ENCODE peak calls at places on chromosomes 12 and 14, in four cellular contexts. One of them, this sample, is unnamed.

GRCh38 chr14:69651653-69652052 is 40.3 kb downstream of the SUSD6 start:
- DNase-seq in gastrocnemius medialis: no peak
- DNase-seq in left ventricle myocardium inferior: no peak
- DNase-seq in sigmoid colon: no peak
- DNase-seq in this sample: no peak

GRCh38 chr12:27797301-27798025 is 17.4 kb upstream of the MANSC4 start:
- DNase-seq in left ventricle myocardium inferior: no peak
- DNase-seq in sigmoid colon: no peak
- DNase-seq in gastrocnemius medialis: no peak
- DNase-seq in this sample: no peak

GRCh38 chr12:75564821-75565220 is 53.4 kb upstream of the KRR1 start:
- DNase-seq in sigmoid colon: no peak
- DNase-seq in left ventricle myocardium inferior: no peak
- DNase-seq in gastrocnemius medialis: no peak
- DNase-seq in this sample: no peak

GRCh38 chr14:39267592-39268112 is 33.9 kb downstream of the MIA2 start:
- DNase-seq in left ventricle myocardium inferior: no peak
- DNase-seq in gastrocnemius medialis: no peak
- DNase-seq in sigmoid colon: no peak
- DNase-seq in this sample: no peak

GRCh38 chr14:93005838-93006237 is 82.9 kb downstream of the CHGA start:
- DNase-seq in left ventricle myocardium inferior: no peak
- DNase-seq in gastrocnemius medialis: no peak
- DNase-seq in sigmoid colon: no peak
- DNase-seq in this sample: peak

GRCh38 chr12:124927325-124928094 is 13.1 kb upstream of the UBC start:
- DNase-seq in sigmoid colon: peak
- DNase-seq in left ventricle myocardium inferior: peak
- DNase-seq in gastrocnemius medialis: peak
- DNase-seq in this sample: peak

GRCh38 chr14:104254735-104255400 is 116.5 kb downstream of the KIF26A start:
- DNase-seq in sigmoid colon: no peak
- DNase-seq in gastrocnemius medialis: no peak
- DNase-seq in left ventricle myocardium inferior: no peak
- DNase-seq in this sample: no peak

GRCh38 chr12:66500841-66501240 is 178.0 kb downstream of the GRIP1 start:
- DNase-seq in left ventricle myocardium inferior: no peak
- DNase-seq in sigmoid colon: no peak
- DNase-seq in gastrocnemius medialis: no peak
- DNase-seq in this sample: no peak

GRCh38 chr12:5138845-5139244 is 95.2 kb downstream of the KCNA5 start:
- DNase-seq in sigmoid colon: no peak
- DNase-seq in gastrocnemius medialis: no peak
- DNase-seq in left ventricle myocardium inferior: no peak
- DNase-seq in this sample: no peak

GRCh38 chr12:116761499-116761898 is 23.4 kb downstream of the RNFT2 start:
- DNase-seq in left ventricle myocardium inferior: no peak
- DNase-seq in gastrocnemius medialis: no peak
- DNase-seq in sigmoid colon: peak
- DNase-seq in this sample: no peak

GRCh38 chr14:52078093-52078492 is 9.2 kb upstream of the NID2 start:
- DNase-seq in left ventricle myocardium inferior: no peak
- DNase-seq in gastrocnemius medialis: no peak
- DNase-seq in sigmoid colon: no peak
- DNase-seq in this sample: no peak

GRCh38 chr12:26195250-26195640 is at the start of gene SSPN:
- DNase-seq in gastrocnemius medialis: peak
- DNase-seq in sigmoid colon: peak
- DNase-seq in left ventricle myocardium inferior: peak
- DNase-seq in this sample: peak

GRCh38 chr12:90546511-90546910 is 408.5 kb downstream of the CCER1 start:
- DNase-seq in left ventricle myocardium inferior: no peak
- DNase-seq in gastrocnemius medialis: no peak
- DNase-seq in sigmoid colon: no peak
- DNase-seq in this sample: no peak

GRCh38 chr14:71710001-71710400 is 222.2 kb upstream of the RGS6 start:
- DNase-seq in left ventricle myocardium inferior: no peak
- DNase-seq in gastrocnemius medialis: no peak
- DNase-seq in sigmoid colon: no peak
- DNase-seq in this sample: no peak

GRCh38 chr12:105444809-105445102 is 114.3 kb downstream of the C12orf75 start:
- DNase-seq in gastrocnemius medialis: no peak
- DNase-seq in left ventricle myocardium inferior: no peak
- DNase-seq in sigmoid colon: no peak
- DNase-seq in this sample: no peak

GRCh38 chr12:45726594-45727300 is 2.8 kb upstream of the ARID2 start:
- DNase-seq in sigmoid colon: peak
- DNase-seq in left ventricle myocardium inferior: peak
- DNase-seq in gastrocnemius medialis: peak
- DNase-seq in this sample: peak

GRCh38 chr12:111068281-111068680 is 147.9 kb upstream of the MYL2 start:
- DNase-seq in sigmoid colon: no peak
- DNase-seq in gastrocnemius medialis: no peak
- DNase-seq in left ventricle myocardium inferior: no peak
- DNase-seq in this sample: no peak

GRCh38 chr12:12582895-12583303 is 20.2 kb upstream of the DUSP16 start:
- DNase-seq in sigmoid colon: no peak
- DNase-seq in left ventricle myocardium inferior: no peak
- DNase-seq in gastrocnemius medialis: no peak
- DNase-seq in this sample: no peak

GRCh38 chr12:104279164-104279563 is 24.4 kb upstream of the EID3 start:
- DNase-seq in sigmoid colon: no peak
- DNase-seq in left ventricle myocardium inferior: no peak
- DNase-seq in gastrocnemius medialis: no peak
- DNase-seq in this sample: no peak

GRCh38 chr14:70926187-70926830 is 19.1 kb downstream of the PCNX1 start:
- DNase-seq in sigmoid colon: no peak
- DNase-seq in gastrocnemius medialis: no peak
- DNase-seq in left ventricle myocardium inferior: no peak
- DNase-seq in this sample: no peak

GRCh38 chr14:26204954-26205479 is 392.8 kb downstream of the NOVA1 start:
- DNase-seq in sigmoid colon: peak
- DNase-seq in left ventricle myocardium inferior: peak
- DNase-seq in gastrocnemius medialis: peak
- DNase-seq in this sample: peak

GRCh38 chr12:15580431-15580830 is 208.8 kb downstream of the EPS8 start:
- DNase-seq in left ventricle myocardium inferior: no peak
- DNase-seq in gastrocnemius medialis: no peak
- DNase-seq in sigmoid colon: no peak
- DNase-seq in this sample: no peak
- TF ChIP-seq CTCF in left ventricle myocardium inferior: no peak
- TF ChIP-seq CTCF in gastrocnemius medialis: no peak
- TF ChIP-seq CTCF in sigmoid colon: no peak
- TF ChIP-seq CTCF in this sample: peak

GRCh38 chr14:61768240-61768639 is 6.0 kb downstream of the SNAPC1 start:
- DNase-seq in left ventricle myocardium inferior: no peak
- DNase-seq in sigmoid colon: no peak
- DNase-seq in gastrocnemius medialis: no peak
- DNase-seq in this sample: no peak

GRCh38 chr14:61764342-61765122 is 2.3 kb downstream of the SNAPC1 start:
- DNase-seq in left ventricle myocardium inferior: no peak
- DNase-seq in gastrocnemius medialis: no peak
- DNase-seq in sigmoid colon: no peak
- DNase-seq in this sample: no peak

GRCh38 chr14:61769893-61770292 is 7.7 kb downstream of the SNAPC1 start:
- DNase-seq in gastrocnemius medialis: no peak
- DNase-seq in sigmoid colon: no peak
- DNase-seq in left ventricle myocardium inferior: no peak
- DNase-seq in this sample: no peak

GRCh38 chr14:61765225-61765943 is 3.2 kb downstream of the SNAPC1 start:
- DNase-seq in gastrocnemius medialis: no peak
- DNase-seq in left ventricle myocardium inferior: no peak
- DNase-seq in sigmoid colon: no peak
- DNase-seq in this sample: no peak

GRCh38 chr14:61766136-61766535 is 3.9 kb downstream of the SNAPC1 start:
- DNase-seq in gastrocnemius medialis: no peak
- DNase-seq in sigmoid colon: no peak
- DNase-seq in left ventricle myocardium inferior: no peak
- DNase-seq in this sample: no peak
- H3K4me3 ChIP-seq in gastrocnemius medialis: no peak
- H3K4me3 ChIP-seq in sigmoid colon: no peak
- H3K4me3 ChIP-seq in left ventricle myocardium inferior: peak
- H3K4me3 ChIP-seq in this sample: no peak

DNA sequence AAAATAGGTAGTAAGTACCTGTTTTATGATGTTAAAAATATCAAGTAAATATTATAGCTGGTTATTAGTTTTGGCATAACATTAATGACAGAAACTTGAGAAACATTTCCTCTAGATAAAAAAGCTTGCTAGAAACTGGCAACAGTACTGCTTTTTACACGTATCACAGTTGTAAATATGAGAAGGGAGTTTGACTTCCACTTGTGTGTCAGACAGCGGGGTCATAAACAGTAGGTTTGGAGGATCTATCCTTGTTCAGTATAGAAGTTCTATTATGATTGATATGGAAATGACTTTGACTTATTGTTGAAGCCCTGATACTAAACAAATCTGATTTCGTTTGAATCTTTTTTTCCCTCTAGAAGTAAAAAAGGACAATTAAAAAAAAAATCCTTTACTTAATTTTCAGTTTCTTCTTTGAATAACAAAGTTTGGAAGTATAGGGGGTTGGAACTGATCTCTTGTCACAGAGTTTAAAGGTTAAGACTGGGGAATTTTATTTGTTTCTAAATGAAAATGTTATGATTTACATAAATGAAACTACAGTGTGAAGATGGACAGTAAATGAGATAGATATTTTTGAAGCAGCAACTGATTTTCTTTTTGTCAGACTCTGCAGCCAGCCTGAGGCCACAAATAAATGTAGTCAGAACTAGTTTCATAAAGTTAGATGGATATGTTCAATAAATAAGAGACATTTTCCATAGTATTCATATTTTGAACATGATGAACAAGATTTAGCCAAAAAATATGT is 50.0 kb downstream of the WNK1 start:
- DNase-seq in sigmoid colon: no peak
- DNase-seq in gastrocnemius medialis: no peak
- DNase-seq in left ventricle myocardium inferior: no peak
- DNase-seq in this sample: no peak
- H3K27ac ChIP-seq in sigmoid colon: no peak
- H3K27ac ChIP-seq in gastrocnemius medialis: no peak
- H3K27ac ChIP-seq in left ventricle myocardium inferior: no peak
- H3K27ac ChIP-seq in this sample: no peak

DNA sequence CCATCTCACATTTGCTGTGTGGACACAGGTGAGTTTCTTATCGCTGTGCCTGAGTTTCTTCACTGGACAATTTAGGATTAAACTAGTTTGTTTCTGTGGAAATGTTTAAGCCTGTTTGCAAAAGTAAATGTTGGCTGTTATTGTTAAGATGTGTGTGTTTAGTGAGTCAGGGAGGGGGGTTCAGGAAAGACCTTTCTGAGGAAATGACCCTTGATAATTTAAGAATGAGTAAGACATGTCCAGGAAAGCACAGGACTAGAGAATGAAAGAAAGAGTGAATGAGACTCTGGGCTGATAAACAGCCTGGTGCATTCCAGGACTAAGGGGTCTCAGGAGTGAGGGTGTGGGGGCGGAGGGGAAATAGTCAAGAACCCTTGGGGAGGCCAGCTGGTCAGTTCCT is 1005.2 kb downstream of the VRK1 start:
- DNase-seq in gastrocnemius medialis: no peak
- DNase-seq in left ventricle myocardium inferior: no peak
- DNase-seq in sigmoid colon: no peak
- DNase-seq in this sample: no peak
- TF ChIP-seq CTCF in gastrocnemius medialis: no peak
- TF ChIP-seq CTCF in left ventricle myocardium inferior: no peak
- TF ChIP-seq CTCF in sigmoid colon: no peak
- TF ChIP-seq CTCF in this sample: no peak

DNA sequence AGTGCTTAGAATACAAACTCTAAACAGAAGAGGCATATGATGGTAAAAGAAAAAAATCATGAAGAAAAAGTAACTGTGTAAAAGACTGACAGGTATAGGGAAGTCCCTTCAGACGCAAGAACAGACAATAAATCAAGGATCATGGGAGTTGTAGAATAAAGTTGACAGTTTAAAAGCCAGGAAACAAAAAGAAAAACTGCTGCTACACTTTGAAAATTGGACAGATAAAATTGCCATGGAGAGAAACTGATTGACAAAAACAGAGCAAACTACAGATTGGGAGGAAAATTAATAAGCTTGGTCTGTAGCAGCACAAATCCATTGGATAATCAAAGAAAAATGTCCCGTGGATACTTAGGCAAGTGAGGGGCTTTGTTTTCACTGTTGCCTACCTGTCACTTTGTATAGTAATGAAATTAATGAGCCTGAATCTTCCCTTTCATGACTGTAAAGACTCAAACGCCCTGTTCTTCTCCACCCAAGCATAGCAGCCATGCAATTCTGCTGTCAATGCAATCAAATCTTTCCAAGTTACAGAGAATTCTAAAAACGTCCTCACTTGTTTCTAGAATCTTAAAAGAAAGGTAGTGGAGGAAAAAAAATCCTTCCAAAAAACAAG is 402.0 kb downstream of the SYT1 start:
- DNase-seq in left ventricle myocardium inferior: no peak
- DNase-seq in sigmoid colon: no peak
- DNase-seq in gastrocnemius medialis: no peak
- DNase-seq in this sample: no peak
- H3K4me3 ChIP-seq in left ventricle myocardium inferior: no peak
- H3K4me3 ChIP-seq in sigmoid colon: no peak
- H3K4me3 ChIP-seq in gastrocnemius medialis: no peak
- H3K4me3 ChIP-seq in this sample: no peak

GRCh38 chr14:47438650-47439140 is 236.7 kb downstream of the MDGA2 start:
- DNase-seq in sigmoid colon: no peak
- DNase-seq in left ventricle myocardium inferior: no peak
- DNase-seq in gastrocnemius medialis: no peak
- DNase-seq in this sample: no peak
- H3K27ac ChIP-seq in sigmoid colon: no peak
- H3K27ac ChIP-seq in left ventricle myocardium inferior: peak
- H3K27ac ChIP-seq in gastrocnemius medialis: no peak
- H3K27ac ChIP-seq in this sample: peak

DNA sequence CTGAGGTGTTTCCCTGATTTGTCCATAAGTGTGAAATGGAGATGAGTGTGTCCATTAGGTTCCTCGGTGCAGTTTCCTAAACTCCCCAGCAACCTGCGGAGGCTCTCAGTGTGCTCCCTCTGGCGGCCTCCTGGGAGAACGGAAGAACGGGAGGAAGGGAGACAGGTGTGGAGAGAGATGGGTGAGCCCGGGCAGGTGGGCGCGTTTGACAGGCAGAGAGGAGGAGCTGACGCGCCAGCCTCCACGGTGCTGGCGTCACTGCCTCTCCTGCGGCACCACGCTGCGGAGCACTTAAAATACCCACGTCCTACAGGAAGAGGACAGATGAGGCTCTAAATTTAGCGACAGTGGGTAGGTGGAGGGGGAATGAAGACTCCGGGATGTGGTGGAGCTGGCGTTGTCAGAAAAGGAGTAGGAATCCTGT is 26.8 kb upstream of the PEX5 start:
- DNase-seq in left ventricle myocardium inferior: no peak
- DNase-seq in sigmoid colon: peak
- DNase-seq in gastrocnemius medialis: no peak
- DNase-seq in this sample: peak
- TF ChIP-seq CTCF in left ventricle myocardium inferior: peak
- TF ChIP-seq CTCF in sigmoid colon: no peak
- TF ChIP-seq CTCF in gastrocnemius medialis: no peak
- TF ChIP-seq CTCF in this sample: no peak